ENCODE peak calls at places on chromosomes 4 and X, in nine cellular contexts. J is HFF-Myc, Z is nephron progenitor cell, T is tibial nerve, K is foreskin keratinocyte, P is fibroblast of lung, I is upper lobe of right lung, G is AG09309, N is fibroblast of the aortic adventitia. C is an unnamed sample.

GRCh38 chrX:42189601-42190000 is 266.2 kb upstream of the CASK start:
- DNase-seq in G (no peak), T (no peak), J (no peak), P (no peak), I (no peak), N (no peak), K (no peak), Z (no peak), C (no peak)

GRCh38 chr4:155807021-155807420 is 48.2 kb downstream of the GUCY1B1 start:
- DNase-seq in P (peak), G (peak), N (peak), T (no peak), J (peak), I (no peak), Z (no peak), K (no peak), C (peak)

GRCh38 chr4:4583606-4584005 is 41.8 kb upstream of the STX18 start:
- DNase-seq in P (no peak), J (no peak), K (peak), G (no peak), I (no peak), N (no peak), Z (no peak), T (no peak), C (no peak)

GRCh38 chrX:23694606-23695005 is 27.3 kb downstream of the PRDX4 start:
- DNase-seq in N (peak), T (peak), I (no peak), K (no peak), G (no peak), P (peak), Z (peak), J (peak), C (peak)

GRCh38 chrX:150405576-150405975 is 42.5 kb downstream of the MAMLD1 start:
- DNase-seq in Z (no peak), N (no peak), P (no peak), G (no peak), K (no peak), I (no peak), J (no peak), T (no peak), C (no peak)

GRCh38 chr4:22672944-22673343 is 19.8 kb upstream of the GBA3 start:
- DNase-seq in G (no peak), N (no peak), J (no peak), K (no peak), I (no peak), T (no peak), P (no peak), Z (no peak), C (no peak)

GRCh38 chr4:2712261-2712842 is 43.8 kb downstream of the TNIP2 start:
- DNase-seq in P (peak), T (no peak), N (peak), K (no peak), J (no peak), Z (no peak), I (no peak), G (no peak), C (no peak)

GRCh38 chrX:17549005-17549685 is 174.1 kb downstream of the NHS start:
- DNase-seq in K (no peak), J (no peak), Z (peak), T (no peak), P (no peak), I (no peak), N (no peak), G (no peak), C (no peak)

GRCh38 chr4:57043304-57044251 is 64.9 kb downstream of the POLR2B start:
- DNase-seq in T (no peak), P (peak), J (peak), K (no peak), G (peak), N (peak), I (no peak), Z (no peak), C (peak)

GRCh38 chrX:50905334-50905733 is 5.2 kb upstream of the BMP15 start:
- DNase-seq in Z (no peak), I (no peak), G (no peak), P (no peak), K (no peak), T (no peak), N (no peak), J (no peak), C (no peak)
- TF ChIP-seq CTCF in Z (peak), I (no peak), G (peak), P (peak), K (peak), T (no peak), N (peak), J (peak), C (peak)

DNA sequence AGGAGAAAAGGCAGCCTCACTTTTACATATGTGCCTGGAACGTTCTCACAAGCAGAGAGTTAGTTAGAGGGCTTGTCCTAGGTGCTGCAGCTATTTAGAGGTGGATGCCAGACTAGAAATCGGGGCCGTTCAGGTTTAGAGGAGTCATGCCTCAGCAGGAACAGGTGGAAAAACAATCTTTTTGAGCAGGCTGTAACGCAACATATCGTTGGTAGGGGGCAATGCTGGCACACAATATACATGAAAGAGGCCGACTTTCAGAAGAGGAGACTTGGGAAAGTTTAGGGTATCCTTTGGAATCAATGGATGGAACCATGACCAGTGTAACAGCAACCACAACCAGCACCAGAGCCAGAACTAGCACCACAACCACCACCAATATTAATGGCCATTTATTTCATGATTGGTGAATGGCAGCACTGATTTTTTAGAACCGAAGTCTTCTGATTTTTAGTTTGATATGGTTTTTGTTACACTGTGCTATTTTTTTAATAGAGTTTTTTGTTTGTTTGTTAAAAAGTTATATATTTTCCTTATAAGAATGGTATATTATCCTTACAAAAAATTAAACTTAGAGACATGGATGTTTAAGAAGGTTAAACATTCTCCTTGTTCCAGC is 14.9 kb upstream of the PAQR3 start:
- DNase-seq in Z (peak), G (no peak), P (no peak), J (no peak), K (no peak), T (no peak), I (no peak), N (no peak), C (no peak)
- TF ChIP-seq CTCF in Z (peak), G (peak), P (peak), J (peak), K (peak), T (peak), I (peak), N (peak), C (peak)

GRCh38 chr4:151604238-151604637 is 156.6 kb downstream of the GATB start:
- DNase-seq in Z (no peak), I (no peak), N (peak), T (no peak), K (no peak), J (peak), G (no peak), P (peak), C (peak)
- TF ChIP-seq CTCF in Z (no peak), I (peak), N (peak), T (peak), K (peak), J (peak), G (peak), P (peak), C (peak)

DNA sequence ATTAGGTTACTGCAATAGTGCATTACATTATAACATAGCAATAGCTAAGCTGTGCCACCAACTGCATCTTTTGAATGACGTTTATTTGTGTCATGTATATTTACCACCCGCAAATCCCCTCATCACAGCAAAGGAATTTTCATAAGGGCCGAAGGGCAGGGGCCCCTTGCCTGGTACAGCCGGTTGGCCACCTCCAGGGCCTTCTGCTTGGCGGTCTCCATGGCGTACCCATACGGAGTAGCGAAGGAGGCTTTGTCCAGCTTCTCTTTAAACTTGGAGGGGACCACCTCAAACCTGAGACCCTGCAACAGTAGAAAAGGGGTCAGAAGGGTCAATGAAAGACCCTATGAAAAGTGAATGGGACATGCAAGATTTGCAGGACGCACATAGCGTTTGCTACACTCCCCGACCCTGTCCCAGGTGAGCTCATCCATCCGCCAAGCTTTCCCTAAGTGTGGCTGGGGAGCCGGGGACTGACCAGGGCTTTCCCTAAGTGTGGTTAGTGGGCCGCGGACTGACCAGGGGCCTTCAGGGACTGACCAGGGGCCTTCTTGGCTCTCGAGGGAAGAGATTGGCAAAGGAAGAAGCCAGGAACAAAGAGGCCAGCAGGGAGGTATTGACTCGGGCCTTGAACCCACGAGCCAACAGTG is 10.6 kb downstream of the ASMTL start:
- DNase-seq in K (no peak), N (no peak), I (peak), J (no peak), P (no peak), T (no peak), G (no peak), Z (no peak), C (no peak)
- TF ChIP-seq CTCF in K (no peak), N (no peak), I (no peak), J (no peak), P (no peak), T (no peak), G (no peak), Z (no peak), C (no peak)

GRCh38 chrX:11462136-11462535 is 168.9 kb downstream of the AMELX start:
- DNase-seq in J (no peak), T (no peak), Z (no peak), P (no peak), N (no peak), G (no peak), I (no peak), K (no peak), C (no peak)

GRCh38 chrX:11464360-11464759 is 171.1 kb downstream of the AMELX start:
- DNase-seq in P (no peak), Z (no peak), G (no peak), N (no peak), J (no peak), K (no peak), I (no peak), T (no peak), C (no peak)

GRCh38 chrX:11460347-11460746 is 167.1 kb downstream of the AMELX start:
- DNase-seq in Z (no peak), K (no peak), G (no peak), J (no peak), I (no peak), T (no peak), N (no peak), P (no peak), C (no peak)

GRCh38 chrX:11462648-11463047 is 169.4 kb downstream of the AMELX start:
- DNase-seq in T (no peak), J (no peak), K (no peak), N (no peak), P (no peak), G (no peak), Z (no peak), I (no peak), C (no peak)

DNA sequence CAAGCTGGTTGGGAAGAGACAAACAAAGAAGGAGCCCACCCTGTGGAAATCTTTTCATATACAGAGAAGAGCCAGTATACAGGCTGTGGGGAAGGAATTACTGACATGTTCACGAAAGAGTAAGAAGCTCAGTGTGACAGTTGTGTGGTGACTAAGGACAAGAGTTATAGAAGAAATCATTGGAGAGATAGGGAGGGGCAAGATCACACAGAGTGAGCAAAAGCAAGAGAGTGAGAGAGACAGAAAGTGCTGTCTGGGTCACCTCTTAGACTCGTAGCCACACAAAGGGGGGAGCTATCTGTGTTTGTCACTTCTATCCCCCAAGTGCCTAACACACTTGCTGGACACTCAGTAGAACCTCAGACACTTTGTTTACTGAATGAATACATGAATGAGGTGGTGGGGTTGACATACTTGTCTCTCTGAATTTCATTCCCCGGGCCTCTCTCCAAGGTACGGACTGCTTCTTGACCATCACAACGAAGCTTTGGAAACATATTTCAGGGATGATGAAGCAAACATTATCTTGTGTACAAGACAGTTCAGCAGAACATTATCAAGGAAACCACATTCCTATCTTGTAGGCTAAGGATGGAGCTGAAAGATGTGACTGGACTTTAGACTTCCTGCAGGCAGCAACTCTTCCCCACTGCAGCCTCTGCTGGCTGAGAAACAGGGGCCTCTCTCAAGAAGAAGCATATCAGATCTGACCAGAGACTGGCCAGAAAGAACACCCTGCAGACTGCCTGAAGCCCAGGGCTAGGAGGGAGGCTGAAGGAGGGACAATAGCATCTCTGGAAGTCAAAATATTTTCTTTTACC is 168.2 kb downstream of the AMELX start:
- DNase-seq in G (no peak), J (no peak), P (peak), T (no peak), I (no peak), Z (no peak), N (peak), K (no peak), C (no peak)
- TF ChIP-seq CTCF in G (no peak), J (no peak), P (no peak), T (no peak), I (no peak), Z (no peak), N (no peak), K (no peak), C (no peak)

C was measured in AG09319.